ENCODE peak calls at places on chromosomes 6 and 20, in four cellular contexts. B is tibial artery, X is ascending aorta, E is hepatocyte. P is an unnamed sample.

GRCh38 chr6:1396952-1397868 is 7.8 kb downstream of the FOXF2 start:
- DNase-seq in E (peak; percentile 90), B (peak; percentile 69), X (peak; percentile 71), P (peak; percentile 55)

GRCh38 chr6:168056892-168057527 is 22.0 kb downstream of the FRMD1 start:
- DNase-seq in X (no peak), E (no peak), B (no peak), P (no peak)

GRCh38 chr20:475463-476357 is 13.4 kb upstream of the TBC1D20 start:
- DNase-seq in B (no peak), X (no peak), E (no peak), P (no peak)

GRCh38 chr6:62971976-62972658 is 239.2 kb upstream of the FKBP1C start:
- DNase-seq in E (no peak), B (no peak), X (no peak), P (no peak)

GRCh38 chr20:50655325-50655880 is 35.9 kb downstream of the RIPOR3 start:
- DNase-seq in X (peak; percentile 70), E (peak; percentile 76), B (peak; percentile 78), P (peak; percentile 78)

GRCh38 chr6:132797975-132798819 is at the start of gene SLC18B1:
- DNase-seq in B (peak; percentile 39), X (peak; percentile 71), E (peak; percentile 68), P (peak; percentile 60)

GRCh38 chr6:15254074-15254975 is 8.5 kb downstream of the JARID2 start:
- DNase-seq in X (no peak), E (no peak), B (no peak), P (no peak)

GRCh38 chr6:136677822-136678221 is 114.5 kb downstream of the MAP3K5 start:
- DNase-seq in B (no peak), X (no peak), E (peak; percentile 8), P (no peak)

GRCh38 chr6:10520468-10520867 is 683 bp upstream of the GCNT2 start:
- DNase-seq in E (peak; percentile 14), X (no peak), B (no peak), P (no peak)

GRCh38 chr6:161660666-161661571 is 387.1 kb upstream of the AGPAT4 start:
- DNase-seq in X (no peak), E (no peak), B (no peak), P (no peak)

GRCh38 chr6:44444853-44445252 is 57.3 kb downstream of the CDC5L start:
- DNase-seq in E (no peak), X (no peak), B (no peak), P (no peak)
- H3K27ac ChIP-seq in E (no peak overlapping the region), X (no peak overlapping the region), B (no peak overlapping the region), P (no peak overlapping the region)

GRCh38 chr20:62369508-62370114 is 2.5 kb upstream of the LAMA5 start:
- DNase-seq in E (no peak), X (no peak), B (no peak), P (no peak)
- H3K4me1 ChIP-seq in E (peaks cover 56% of the 10 kb centered on the region), X (peaks cover 63% of the 10 kb centered on the region), B (peaks cover 68% of the 10 kb centered on the region), P (peaks cover 67% of the 10 kb centered on the region)

DNA sequence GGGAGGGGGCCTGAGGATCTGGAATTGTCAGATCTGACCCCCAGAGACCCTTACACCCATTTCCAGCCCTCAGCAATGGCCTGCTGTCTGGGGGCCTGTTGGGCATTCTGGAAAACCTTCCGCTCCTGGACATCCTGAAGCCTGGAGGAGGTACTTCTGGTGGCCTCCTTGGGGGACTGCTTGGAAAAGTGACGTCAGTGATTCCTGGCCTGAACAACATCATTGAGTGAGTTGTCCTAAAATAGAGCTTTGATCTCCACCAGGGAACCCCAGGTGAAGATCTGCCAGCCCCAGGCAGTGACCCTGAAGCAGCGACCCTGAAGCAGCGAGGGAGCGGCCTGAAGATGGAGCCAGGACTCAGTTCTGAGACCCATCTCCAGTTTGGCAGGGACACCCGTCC is 2.2 kb downstream of the BPIFA1 start:
- DNase-seq in X (no peak), B (no peak), E (no peak), P (no peak)
- H3K27ac ChIP-seq in X (no peak overlapping the region), B (no peak overlapping the region), E (no peak overlapping the region), P (no peak overlapping the region)

DNA sequence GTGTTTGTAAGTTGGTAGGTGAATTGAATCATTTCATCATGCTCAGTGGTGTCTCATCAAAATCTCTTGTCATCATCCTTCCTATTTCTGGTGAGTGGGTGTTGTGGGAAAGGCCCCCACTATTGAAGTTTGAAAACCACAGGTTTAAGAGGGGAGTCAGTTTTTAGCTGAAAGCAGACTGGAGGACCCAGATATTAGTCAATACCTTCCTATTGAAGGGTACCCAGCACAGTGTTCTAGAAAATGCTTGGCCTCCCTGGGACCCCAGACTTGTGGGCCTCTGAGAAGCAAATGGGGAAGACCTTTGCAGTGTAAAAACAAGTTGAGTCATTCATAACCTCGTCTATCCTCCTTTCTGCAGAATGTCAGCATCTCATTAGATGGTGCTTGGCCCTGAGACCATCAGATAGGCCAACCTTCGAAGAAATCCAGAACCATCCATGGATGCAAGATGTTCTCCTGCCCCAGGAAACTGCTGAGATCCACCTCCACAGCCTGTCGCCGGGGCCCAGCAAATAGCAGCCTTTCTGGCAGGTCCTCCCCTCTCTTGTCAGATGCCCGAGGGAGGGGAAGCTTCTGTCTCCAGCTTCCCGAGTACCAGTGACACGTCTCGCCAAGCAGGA is 3.7 kb downstream of the PIM1 start:
- DNase-seq in B (no peak), X (no peak), E (no peak), P (no peak)
- H3K4me1 ChIP-seq in B (peaks cover 9% of the 10 kb centered on the region), X (peaks cover 16% of the 10 kb centered on the region), E (peaks cover 4% of the 10 kb centered on the region), P (peaks cover 51% of the 10 kb centered on the region)

GRCh38 chr6:142925575-142926110 is 19.3 kb downstream of the HIVEP2 start:
- DNase-seq in E (peak; percentile 8), X (no peak), B (no peak), P (no peak)
- H3K27ac ChIP-seq in E (peak overlapping the region; percentile 97), X (peak overlapping the region; percentile 88), B (peak overlapping the region; percentile 84), P (peak overlapping the region; percentile 97)

DNA sequence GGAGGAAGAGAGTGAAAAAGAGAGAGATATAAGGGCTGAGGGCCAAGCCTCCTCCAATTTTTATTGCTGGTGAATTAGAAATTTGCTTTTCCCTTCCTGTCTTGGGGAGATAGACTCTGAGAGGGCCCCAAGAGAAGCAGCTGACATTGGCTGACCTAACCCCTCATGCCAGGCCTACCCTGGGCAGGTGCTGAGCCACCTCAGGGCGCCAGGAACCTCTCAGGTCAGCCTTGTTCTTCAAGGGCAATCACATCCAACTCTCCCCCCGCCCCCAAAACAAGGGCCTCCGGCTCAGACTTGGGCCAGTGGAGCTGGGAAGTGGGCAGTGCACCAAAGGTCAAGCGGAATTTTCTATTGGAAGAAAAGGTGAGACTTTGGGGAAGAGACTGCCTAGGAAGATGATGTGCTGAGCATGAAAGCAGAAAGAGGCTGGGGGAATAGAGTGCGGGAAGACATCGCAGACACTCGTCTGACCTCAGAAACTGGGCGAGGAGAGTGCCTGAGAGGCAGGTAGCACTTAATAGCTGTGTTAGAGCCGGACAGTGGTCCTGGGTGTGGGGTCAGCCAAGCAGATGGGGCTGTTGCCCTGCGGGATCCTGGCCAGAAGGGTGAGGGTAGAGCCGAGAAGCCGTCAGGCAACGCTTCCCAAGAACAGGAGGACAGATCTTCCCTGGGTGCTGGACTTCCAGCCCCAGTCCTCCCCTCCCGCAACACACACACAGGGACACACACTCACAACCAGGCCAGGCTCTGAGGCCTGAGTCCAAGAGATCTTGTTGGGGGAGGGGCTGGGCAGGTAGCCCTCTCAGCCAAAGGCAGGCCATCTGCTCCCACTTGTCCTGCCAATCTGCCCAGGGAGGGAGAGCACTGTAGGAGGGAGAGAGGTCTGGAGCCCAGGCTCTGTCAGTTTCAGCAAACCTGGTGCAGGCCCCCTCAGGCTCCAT is 3.7 kb upstream of the FASTKD5 start:
- DNase-seq in B (no peak), E (no peak), X (no peak), P (no peak)
- H3K4me1 ChIP-seq in B (peaks cover 6% of the 10 kb centered on the region), E (peaks cover 9% of the 10 kb centered on the region), X (peaks cover 6% of the 10 kb centered on the region), P (peaks cover 41% of the 10 kb centered on the region)

DNA sequence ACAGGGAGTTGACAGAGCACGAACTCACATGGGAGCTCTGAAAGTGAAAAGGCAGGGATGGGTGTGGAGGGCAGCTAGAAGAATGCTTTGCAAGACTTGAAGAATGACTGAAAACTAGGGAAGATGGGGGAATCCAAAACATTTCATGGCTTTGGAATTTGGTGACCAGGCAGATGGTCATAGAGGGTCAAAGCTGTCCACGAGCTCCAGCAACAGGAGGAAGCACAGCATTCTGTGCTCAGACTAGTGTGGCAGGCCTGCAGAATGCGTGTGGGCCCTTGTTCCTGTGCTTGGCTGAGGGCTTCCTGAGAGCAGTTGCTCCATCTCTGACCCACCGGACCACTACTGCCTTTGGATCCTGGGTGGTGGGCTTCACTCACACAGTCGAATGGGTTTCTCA is 100.8 kb downstream of the SGK1 start:
- DNase-seq in X (no peak), B (no peak), E (no peak), P (no peak)
- H3K27ac ChIP-seq in X (no peak overlapping the region), B (no peak overlapping the region), E (no peak overlapping the region), P (no peak overlapping the region)

DNA sequence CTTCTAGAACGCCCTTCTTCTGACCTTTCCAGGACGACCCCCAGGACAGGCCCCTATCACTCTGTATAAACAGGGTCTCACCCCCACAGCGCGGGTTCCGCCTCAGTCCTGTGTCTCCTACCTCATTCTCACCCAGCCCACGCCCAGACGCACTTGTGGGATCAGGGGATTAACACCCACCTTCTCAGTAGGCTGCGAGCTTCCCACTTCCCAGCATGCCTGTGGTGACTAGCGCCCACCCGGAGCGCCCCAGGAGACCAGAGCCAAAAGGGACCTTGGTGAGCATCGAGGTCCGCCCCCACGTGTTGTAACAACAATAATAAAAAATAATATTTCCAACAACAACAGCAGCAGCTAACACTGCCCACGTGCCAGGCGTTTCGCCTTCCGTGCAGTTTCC is 40.9 kb upstream of the NOL4L start:
- DNase-seq in B (no peak), E (no peak), X (no peak), P (no peak)
- H3K4me1 ChIP-seq in B (peaks cover 10% of the 10 kb centered on the region), E (peaks cover 20% of the 10 kb centered on the region), X (peaks cover 4% of the 10 kb centered on the region), P (peaks cover 15% of the 10 kb centered on the region)

GRCh38 chr20:38131588-38132121 is 33.4 kb downstream of the TGM2 start:
- DNase-seq in B (peak; percentile 9), E (no peak), X (no peak), P (no peak)
- H3K27ac ChIP-seq in B (peak overlapping the region; percentile 1), E (no peak overlapping the region), X (no peak overlapping the region), P (peak overlapping the region; percentile 79)

P was measured in left ventricle myocardium inferior.